ENCODE peak calls at places on chromosomes 2 and 18, in nine cellular contexts. H is colonic mucosa; M is upper lobe of right lung; W is CD8-positive, alpha-beta memory T cell; X is A549; I is K562; K is left ventricle myocardium inferior; Q is transverse colon; B is prostate gland. F is an unnamed sample.
A peak's percentile ranks its signal among the peaks of the same experiment; 100 is the strongest.

GRCh38 chr18:63617049-63617995 is 26.7 kb downstream of the SERPINB4 start:
- DNase-seq in H (no peak), M (no peak), W (no peak), X (no peak), I (no peak), K (no peak), Q (no peak), B (no peak), F (no peak)

GRCh38 chr2:239047861-239048260 is 200.0 kb downstream of the TWIST2 start:
- DNase-seq in H (no peak), M (no peak), W (no peak), X (no peak), I (no peak), K (no peak), Q (no peak), B (no peak), F (no peak)

GRCh38 chr18:30487962-30488361 is 554.6 kb downstream of the DSC3 start:
- DNase-seq in H (no peak), M (no peak), W (no peak), X (no peak), I (no peak), K (no peak), Q (no peak), B (no peak), F (no peak)

GRCh38 chr2:115746151-115746550 is 1303.7 kb downstream of the DPP10 start:
- DNase-seq in H (no peak), M (no peak), W (no peak), X (no peak), I (no peak), K (no peak), Q (no peak), B (no peak), F (no peak)

GRCh38 chr2:197308635-197309368 is 1.8 kb downstream of the ANKRD44 start:
- DNase-seq in H (no peak), M (no peak), W (no peak), X (no peak), I (no peak), K (no peak), Q (no peak), B (no peak), F (no peak)

GRCh38 chr18:42801706-42802105 is 313.8 kb downstream of the RIT2 start:
- DNase-seq in H (no peak), M (no peak), W (no peak), X (no peak), I (no peak), K (no peak), Q (no peak), B (no peak), F (no peak)

GRCh38 chr2:65116645-65117044 is 13.3 kb downstream of the RAB1A start:
- DNase-seq in H (no peak), M (no peak), W (no peak), X (no peak), I (no peak), K (no peak), Q (no peak), B (no peak), F (no peak)

GRCh38 chr18:12011962-12012549 is 30.7 kb downstream of the IMPA2 start:
- DNase-seq in H (peak; percentile 64), M (peak; percentile 72), W (no peak), X (no peak), I (no peak), K (peak; percentile 40), Q (peak; percentile 55), B (peak; percentile 50), F (no peak)

GRCh38 chr18:48945953-48946217 is 4.9 kb downstream of the SMAD7 start:
- DNase-seq in H (no peak), M (no peak), W (no peak), X (no peak), I (no peak), K (no peak), Q (no peak), B (no peak), F (no peak)

GRCh38 chr2:199431748-199432213 is 26.0 kb downstream of the SATB2 start:
- DNase-seq in H (no peak), M (no peak), W (no peak), X (peak; percentile 4), I (peak; percentile 25), K (no peak), Q (no peak), B (no peak), F (no peak)

GRCh38 chr2:216299588-216299987 is 72.7 kb downstream of the MARCHF4 start:
- DNase-seq in H (no peak), M (no peak), W (no peak), X (no peak), I (peak; percentile 6), K (no peak), Q (no peak), B (no peak), F (no peak)

GRCh38 chr2:182767578-182767977 is 51.5 kb downstream of the DNAJC10 start:
- DNase-seq in H (no peak), M (no peak), W (no peak), X (peak; percentile 39), I (peak; percentile 47), K (no peak), Q (no peak), B (no peak), F (peak; percentile 18)

GRCh38 chr18:652131-652530 is 5.3 kb upstream of the TYMS start:
- DNase-seq in H (no peak), M (no peak), W (no peak), X (no peak), I (no peak), K (no peak), Q (no peak), B (no peak), F (no peak)

GRCh38 chr2:239041062-239041461 is 193.2 kb downstream of the TWIST2 start:
- DNase-seq in H (no peak), M (no peak), W (no peak), X (no peak), I (no peak), K (no peak), Q (no peak), B (no peak), F (no peak)

GRCh38 chr2:86044045-86044444 is 61.6 kb downstream of the POLR1A start:
- DNase-seq in H (no peak), M (no peak), W (no peak), X (no peak), I (no peak), K (no peak), Q (no peak), B (no peak), F (no peak)

GRCh38 chr18:3247243-3248061 is at the start of gene MYL12A:
- DNase-seq in H (peak; percentile 97), M (peak; percentile 99), W (peak; percentile 93), X (peak; percentile 98), I (peak; percentile 100), K (peak; percentile 99), Q (peak; percentile 98), B (peak; percentile 97), F (peak; percentile 98)
- H3K4me3 ChIP-seq in H (peak within 1 kb of the TSS; percentile 93), M (peak within 1 kb of the TSS; percentile 81), W (peak within 1 kb of the TSS; percentile 96), X (peak within 1 kb of the TSS; percentile 82), I (peak within 1 kb of the TSS; percentile 92), K (peak within 1 kb of the TSS; percentile 98), Q (peak within 1 kb of the TSS; percentile 100), B (peak within 1 kb of the TSS; percentile 96), F (peak within 1 kb of the TSS; percentile 100)

GRCh38 chr2:219524817-219525216 is 10.5 kb downstream of the ASIC4 start:
- DNase-seq in H (no peak), M (no peak), W (no peak), X (no peak), I (no peak), K (no peak), Q (no peak), B (no peak), F (no peak)
- H3K4me1 ChIP-seq in H (no peaks in the 10 kb centered on the region), M (peaks cover 10% of the 10 kb centered on the region), W (peaks cover 5% of the 10 kb centered on the region), X (peaks cover 19% of the 10 kb centered on the region), I (peaks cover 85% of the 10 kb centered on the region), K (peaks cover 50% of the 10 kb centered on the region), Q (peaks cover 12% of the 10 kb centered on the region), B (peaks cover 3% of the 10 kb centered on the region), F (no peaks in the 10 kb centered on the region)

GRCh38 chr2:100104718-100105677 is 37.4 kb downstream of the AFF3 start:
- DNase-seq in H (no peak), M (peak; percentile 66), W (no peak), X (no peak), I (no peak), K (peak; percentile 17), Q (no peak), B (no peak), F (no peak)

GRCh38 chr2:100107440-100107839 is 35.0 kb downstream of the AFF3 start:
- DNase-seq in H (no peak), M (no peak), W (no peak), X (no peak), I (no peak), K (no peak), Q (no peak), B (no peak), F (no peak)

GRCh38 chr2:100107911-100108647 is 34.3 kb downstream of the AFF3 start:
- DNase-seq in H (no peak), M (no peak), W (no peak), X (no peak), I (no peak), K (no peak), Q (no peak), B (no peak), F (no peak)

GRCh38 chr2:100105678-100106054 is 36.7 kb downstream of the AFF3 start:
- DNase-seq in H (no peak), M (no peak), W (no peak), X (no peak), I (no peak), K (no peak), Q (no peak), B (no peak), F (no peak)

DNA sequence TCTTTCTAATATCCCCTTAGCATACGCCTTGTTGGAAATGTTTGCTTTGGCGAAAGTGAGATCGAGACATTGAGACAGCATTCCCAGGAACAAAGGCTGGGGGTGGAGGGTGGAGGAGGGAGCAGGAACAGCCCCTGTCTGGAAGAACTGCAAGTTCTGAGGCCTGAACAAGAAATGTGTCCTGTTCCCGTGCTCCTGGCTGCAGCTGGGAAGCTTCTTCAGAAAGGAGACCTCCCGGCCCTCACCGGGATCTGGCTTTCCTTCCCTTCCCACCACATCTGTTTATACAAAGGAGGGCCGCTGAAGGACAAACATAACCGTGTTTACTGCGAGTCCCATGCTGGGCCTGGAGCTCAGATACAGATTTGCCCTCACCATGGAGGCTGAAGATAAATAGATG is 35.9 kb downstream of the AFF3 start:
- DNase-seq in H (no peak), M (no peak), W (no peak), X (no peak), I (no peak), K (peak; percentile 31), Q (peak; percentile 31), B (peak; percentile 64), F (no peak)
- H3K27ac ChIP-seq in H (no peak overlapping the region), M (no peak overlapping the region), W (no peak overlapping the region), X (no peak overlapping the region), I (no peak overlapping the region), K (no peak overlapping the region), Q (peak overlapping the region; percentile 75), B (peak overlapping the region; percentile 84), F (no peak overlapping the region)

DNA sequence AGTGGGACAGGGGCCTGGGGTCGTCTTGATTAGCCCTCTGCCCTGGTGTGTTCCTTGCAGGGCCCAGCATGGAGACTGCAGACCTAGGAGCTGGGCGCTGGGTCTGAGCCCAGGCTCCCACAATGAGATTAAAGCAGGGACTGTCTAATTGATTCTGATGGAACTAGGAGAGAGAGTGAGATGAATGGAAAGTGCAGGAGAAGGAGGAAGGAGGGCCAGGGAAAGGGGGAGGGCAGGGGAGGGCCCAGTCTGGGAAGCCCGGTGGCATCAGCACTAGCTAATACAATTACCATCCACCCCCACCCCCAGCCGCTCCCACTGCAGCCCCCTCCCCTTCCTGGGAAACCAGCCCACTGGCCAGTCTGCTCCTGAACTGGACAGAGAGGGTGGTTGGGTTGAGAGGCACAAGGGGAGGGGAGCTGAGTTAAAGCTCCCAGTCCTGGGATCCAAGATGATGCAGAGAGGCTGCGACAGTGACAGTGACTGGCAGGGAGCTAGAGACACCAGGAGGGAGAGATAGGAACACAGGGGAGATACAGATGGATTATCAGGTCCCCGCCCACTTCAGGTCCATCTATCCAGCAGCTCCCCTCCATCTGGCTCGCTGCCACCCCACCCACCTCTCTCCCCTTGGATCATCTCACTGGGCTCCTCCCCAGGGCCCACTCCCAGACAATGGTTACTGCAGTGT is 13.2 kb upstream of the TNS1 start:
- DNase-seq in H (no peak), M (no peak), W (no peak), X (no peak), I (no peak), K (peak; percentile 13), Q (no peak), B (no peak), F (no peak)
- H3K4me3 ChIP-seq in H (no peak overlapping the region), M (no peak overlapping the region), W (no peak overlapping the region), X (no peak overlapping the region), I (no peak overlapping the region), K (no peak overlapping the region), Q (no peak overlapping the region), B (no peak overlapping the region), F (no peak overlapping the region)

F was measured in small intestine.